ENCODE peak calls at places on chromosomes 7 and 10, in six cellular contexts. W is Daoy; L is ACHN; R is stimulated activated naive CD8-positive, alpha-beta T cell treated with anti-CD3 and anti-CD28 coated beads, Interleukin-15, Interleukin-2, amounts not matched to agents 100 U/mL and 50 U/mL, for 24 hours; N is A172; V is foreskin fibroblast. H is an unnamed sample.

GRCh38 chr10:124745678-124746077 is 1.5 kb upstream of the FAM53B start:
- DNase-seq in W (no peak), V (peak), N (peak), R (no peak), L (peak), H (no peak)

GRCh38 chr7:92674379-92674778 is 84.2 kb upstream of the FAM133B start:
- DNase-seq in V (no peak), R (no peak), L (no peak), N (no peak), W (no peak), H (no peak)

GRCh38 chr10:4807803-4808507 is 18.1 kb upstream of the AKR1E2 start:
- DNase-seq in N (peak), V (peak), R (no peak), W (peak), L (peak), H (peak)

GRCh38 chr10:5737352-5737751 is 52.7 kb downstream of the TASOR2 start:
- DNase-seq in L (no peak), N (no peak), W (no peak), V (no peak), R (no peak), H (no peak)

GRCh38 chr10:69869291-69869841 is 67.7 kb downstream of the COL13A1 start:
- DNase-seq in R (no peak), N (peak), V (peak), W (peak), L (peak), H (no peak)

GRCh38 chr10:77405771-77406241 is 231.8 kb downstream of the KCNMA1 start:
- DNase-seq in W (peak), N (peak), L (peak), R (peak), V (peak), H (peak)

GRCh38 chr10:79021948-79022499 is 46.7 kb upstream of the ZMIZ1 start:
- DNase-seq in N (no peak), V (no peak), W (no peak), L (no peak), R (no peak), H (no peak)

GRCh38 chr10:44628921-44629320 is 244.0 kb upstream of the CXCL12 start:
- DNase-seq in L (peak), R (no peak), N (peak), W (no peak), V (peak), H (peak)

GRCh38 chr10:102620138-102620591 is 24.1 kb upstream of the TRIM8 start:
- DNase-seq in W (no peak), L (no peak), R (no peak), N (no peak), V (no peak), H (no peak)

GRCh38 chr10:93762979-93763391 is 5.2 kb downstream of the LGI1 start:
- DNase-seq in V (no peak), R (no peak), L (no peak), W (no peak), N (no peak), H (no peak)

GRCh38 chr7:94087664-94088352 is 83.7 kb upstream of the BET1 start:
- DNase-seq in W (peak), V (peak), L (peak), N (peak), R (peak), H (peak)

GRCh38 chr10:129626801-129627434 is 159.9 kb downstream of the MGMT start:
- DNase-seq in R (no peak), W (no peak), N (no peak), L (no peak), V (no peak), H (no peak)

GRCh38 chr7:74191231-74191630 is 17.1 kb downstream of the EIF4H start:
- DNase-seq in V (no peak), R (no peak), N (no peak), L (no peak), W (no peak), H (no peak)

GRCh38 chr7:37076668-37077067 is 352.4 kb upstream of the AOAH start:
- DNase-seq in L (no peak), R (no peak), V (no peak), N (no peak), W (no peak), H (no peak)

GRCh38 chr10:102644066-102644645 is at the start of gene TRIM8:
- DNase-seq in N (no peak), V (no peak), L (peak), R (peak), W (peak), H (peak)

GRCh38 chr7:139676390-139676789 is 101.4 kb downstream of the HIPK2 start:
- DNase-seq in N (no peak), L (no peak), R (no peak), V (no peak), W (no peak), H (no peak)

GRCh38 chr10:78408011-78408410 is 374.3 kb downstream of the RPS24 start:
- DNase-seq in W (no peak), N (no peak), R (no peak), V (no peak), L (no peak), H (no peak)

GRCh38 chr10:100828744-100829102 is 83.3 kb downstream of the PAX2 start:
- DNase-seq in N (no peak), L (no peak), V (no peak), W (peak), R (peak), H (no peak)

GRCh38 chr7:43784030-43785001 is 25.8 kb downstream of the BLVRA start:
- DNase-seq in R (peak), V (no peak), N (no peak), W (peak), L (peak), H (no peak)

GRCh38 chr10:70493660-70494234 is 15.2 kb downstream of the PALD1 start:
- DNase-seq in L (no peak), N (no peak), R (peak), W (no peak), V (no peak), H (no peak)

GRCh38 chr7:5773661-5774086 is 7.8 kb downstream of the RNF216 start:
- DNase-seq in W (peak), L (peak), N (peak), V (peak), R (peak), H (peak)

GRCh38 chr7:106542550-106543220 is 118.3 kb downstream of the CCDC71L start:
- DNase-seq in N (peak), R (peak), W (peak), V (peak), L (peak), H (peak)

GRCh38 chr7:30548762-30549344 is 44.2 kb upstream of the GGCT start:
- DNase-seq in R (peak), W (peak), V (peak), L (peak), N (peak), H (peak)

GRCh38 chr10:475709-476457 is 213.6 kb downstream of the DIP2C start:
- DNase-seq in V (no peak), R (no peak), W (no peak), N (no peak), L (no peak), H (no peak)

H was measured in AG08396.